ENCODE peak calls at places on chromosome 18, in seven cellular contexts. One of them, this sample, is unnamed.

GRCh38 chr18:47975701-47976100 is 45.2 kb upstream of the SMAD2 start:
- DNase-seq in dorsolateral prefrontal cortex: no peak
- DNase-seq in CD8-positive, alpha-beta memory T cell: no peak
- DNase-seq in gastrocnemius medialis: no peak
- DNase-seq in stomach: no peak
- DNase-seq in lower lobe of right lung: no peak
- DNase-seq in coronary artery: no peak
- DNase-seq in this sample: no peak

GRCh38 chr18:55502346-55502710 is 85.7 kb downstream of the TCF4 start:
- DNase-seq in dorsolateral prefrontal cortex: no peak
- DNase-seq in CD8-positive, alpha-beta memory T cell: no peak
- DNase-seq in gastrocnemius medialis: no peak
- DNase-seq in stomach: no peak
- DNase-seq in lower lobe of right lung: no peak
- DNase-seq in coronary artery: no peak
- DNase-seq in this sample: no peak

GRCh38 chr18:41226186-41226585 is 728.8 kb upstream of the PIK3C3 start:
- DNase-seq in dorsolateral prefrontal cortex: no peak
- DNase-seq in CD8-positive, alpha-beta memory T cell: no peak
- DNase-seq in gastrocnemius medialis: no peak
- DNase-seq in stomach: no peak
- DNase-seq in lower lobe of right lung: no peak
- DNase-seq in coronary artery: no peak
- DNase-seq in this sample: no peak

GRCh38 chr18:80104364-80104779 is 4.7 kb upstream of the ADNP2 start:
- DNase-seq in dorsolateral prefrontal cortex: no peak
- DNase-seq in CD8-positive, alpha-beta memory T cell: no peak
- DNase-seq in gastrocnemius medialis: no peak
- DNase-seq in stomach: no peak
- DNase-seq in lower lobe of right lung: no peak
- DNase-seq in coronary artery: no peak
- DNase-seq in this sample: no peak

GRCh38 chr18:13272411-13272810 is 53.9 kb downstream of the LDLRAD4 start:
- DNase-seq in dorsolateral prefrontal cortex: no peak
- DNase-seq in CD8-positive, alpha-beta memory T cell: no peak
- DNase-seq in gastrocnemius medialis: no peak
- DNase-seq in stomach: no peak
- DNase-seq in lower lobe of right lung: no peak
- DNase-seq in coronary artery: no peak
- DNase-seq in this sample: no peak

GRCh38 chr18:13179566-13180113 is 38.9 kb upstream of the LDLRAD4 start:
- DNase-seq in dorsolateral prefrontal cortex: no peak
- DNase-seq in CD8-positive, alpha-beta memory T cell: no peak
- DNase-seq in gastrocnemius medialis: no peak
- DNase-seq in stomach: no peak
- DNase-seq in lower lobe of right lung: no peak
- DNase-seq in coronary artery: no peak
- DNase-seq in this sample: no peak

GRCh38 chr18:55762424-55762823 is 174.4 kb upstream of the TCF4 start:
- DNase-seq in dorsolateral prefrontal cortex: no peak
- DNase-seq in CD8-positive, alpha-beta memory T cell: no peak
- DNase-seq in gastrocnemius medialis: no peak
- DNase-seq in stomach: no peak
- DNase-seq in lower lobe of right lung: no peak
- DNase-seq in coronary artery: no peak
- DNase-seq in this sample: no peak

GRCh38 chr18:43303376-43303775 is 26.1 kb upstream of the SYT4 start:
- DNase-seq in dorsolateral prefrontal cortex: no peak
- DNase-seq in CD8-positive, alpha-beta memory T cell: no peak
- DNase-seq in gastrocnemius medialis: no peak
- DNase-seq in stomach: no peak
- DNase-seq in lower lobe of right lung: no peak
- DNase-seq in coronary artery: no peak
- DNase-seq in this sample: no peak

GRCh38 chr18:666628-667027 is 9.2 kb downstream of the TYMS start:
- DNase-seq in dorsolateral prefrontal cortex: no peak
- DNase-seq in CD8-positive, alpha-beta memory T cell: no peak
- DNase-seq in gastrocnemius medialis: no peak
- DNase-seq in stomach: no peak
- DNase-seq in lower lobe of right lung: no peak
- DNase-seq in coronary artery: no peak
- DNase-seq in this sample: no peak

GRCh38 chr18:79940814-79941472 is 10.5 kb downstream of the SLC66A2 start:
- DNase-seq in dorsolateral prefrontal cortex: peak; percentile 25
- DNase-seq in CD8-positive, alpha-beta memory T cell: no peak
- DNase-seq in gastrocnemius medialis: peak; percentile 8
- DNase-seq in stomach: peak; percentile 23
- DNase-seq in lower lobe of right lung: peak; percentile 32
- DNase-seq in coronary artery: peak; percentile 41
- DNase-seq in this sample: no peak

GRCh38 chr18:57771626-57772025 is 31.5 kb downstream of the ATP8B1 start:
- DNase-seq in dorsolateral prefrontal cortex: no peak
- DNase-seq in CD8-positive, alpha-beta memory T cell: no peak
- DNase-seq in gastrocnemius medialis: no peak
- DNase-seq in stomach: no peak
- DNase-seq in lower lobe of right lung: no peak
- DNase-seq in coronary artery: no peak
- DNase-seq in this sample: no peak

GRCh38 chr18:75727479-75727878 is 300.0 kb upstream of the SMIM21 start:
- DNase-seq in dorsolateral prefrontal cortex: peak; percentile 37
- DNase-seq in CD8-positive, alpha-beta memory T cell: no peak
- DNase-seq in gastrocnemius medialis: no peak
- DNase-seq in stomach: no peak
- DNase-seq in lower lobe of right lung: no peak
- DNase-seq in coronary artery: no peak
- DNase-seq in this sample: peak; percentile 41

GRCh38 chr18:74899554-74899953 is 301.9 kb downstream of the ZNF407 start:
- DNase-seq in dorsolateral prefrontal cortex: no peak
- DNase-seq in CD8-positive, alpha-beta memory T cell: no peak
- DNase-seq in gastrocnemius medialis: peak; percentile 20
- DNase-seq in stomach: peak; percentile 40
- DNase-seq in lower lobe of right lung: peak; percentile 59
- DNase-seq in coronary artery: no peak
- DNase-seq in this sample: no peak

GRCh38 chr18:30385684-30386083 is 656.9 kb downstream of the DSC3 start:
- DNase-seq in dorsolateral prefrontal cortex: no peak
- DNase-seq in CD8-positive, alpha-beta memory T cell: no peak
- DNase-seq in gastrocnemius medialis: no peak
- DNase-seq in stomach: no peak
- DNase-seq in lower lobe of right lung: no peak
- DNase-seq in coronary artery: no peak
- DNase-seq in this sample: no peak

GRCh38 chr18:76765649-76766048 is 56.7 kb upstream of the ZNF236 start:
- DNase-seq in dorsolateral prefrontal cortex: no peak
- DNase-seq in CD8-positive, alpha-beta memory T cell: no peak
- DNase-seq in gastrocnemius medialis: no peak
- DNase-seq in stomach: no peak
- DNase-seq in lower lobe of right lung: no peak
- DNase-seq in coronary artery: no peak
- DNase-seq in this sample: no peak

GRCh38 chr18:55868909-55869308 is 280.9 kb upstream of the TCF4 start:
- DNase-seq in dorsolateral prefrontal cortex: no peak
- DNase-seq in CD8-positive, alpha-beta memory T cell: no peak
- DNase-seq in gastrocnemius medialis: no peak
- DNase-seq in stomach: no peak
- DNase-seq in lower lobe of right lung: no peak
- DNase-seq in coronary artery: no peak
- DNase-seq in this sample: no peak

GRCh38 chr18:11654736-11655604 is 34.1 kb upstream of the GNAL start:
- DNase-seq in dorsolateral prefrontal cortex: peak; percentile 52
- DNase-seq in CD8-positive, alpha-beta memory T cell: no peak
- DNase-seq in gastrocnemius medialis: peak; percentile 20
- DNase-seq in stomach: peak; percentile 66
- DNase-seq in lower lobe of right lung: peak; percentile 70
- DNase-seq in coronary artery: no peak
- DNase-seq in this sample: peak; percentile 21

GRCh38 chr18:39862341-39862740 is 2092.7 kb upstream of the PIK3C3 start:
- DNase-seq in dorsolateral prefrontal cortex: no peak
- DNase-seq in CD8-positive, alpha-beta memory T cell: no peak
- DNase-seq in gastrocnemius medialis: no peak
- DNase-seq in stomach: no peak
- DNase-seq in lower lobe of right lung: no peak
- DNase-seq in coronary artery: no peak
- DNase-seq in this sample: no peak

GRCh38 chr18:55522011-55522410 is 66.0 kb downstream of the TCF4 start:
- DNase-seq in dorsolateral prefrontal cortex: no peak
- DNase-seq in CD8-positive, alpha-beta memory T cell: no peak
- DNase-seq in gastrocnemius medialis: no peak
- DNase-seq in stomach: no peak
- DNase-seq in lower lobe of right lung: no peak
- DNase-seq in coronary artery: no peak
- DNase-seq in this sample: no peak

DNA sequence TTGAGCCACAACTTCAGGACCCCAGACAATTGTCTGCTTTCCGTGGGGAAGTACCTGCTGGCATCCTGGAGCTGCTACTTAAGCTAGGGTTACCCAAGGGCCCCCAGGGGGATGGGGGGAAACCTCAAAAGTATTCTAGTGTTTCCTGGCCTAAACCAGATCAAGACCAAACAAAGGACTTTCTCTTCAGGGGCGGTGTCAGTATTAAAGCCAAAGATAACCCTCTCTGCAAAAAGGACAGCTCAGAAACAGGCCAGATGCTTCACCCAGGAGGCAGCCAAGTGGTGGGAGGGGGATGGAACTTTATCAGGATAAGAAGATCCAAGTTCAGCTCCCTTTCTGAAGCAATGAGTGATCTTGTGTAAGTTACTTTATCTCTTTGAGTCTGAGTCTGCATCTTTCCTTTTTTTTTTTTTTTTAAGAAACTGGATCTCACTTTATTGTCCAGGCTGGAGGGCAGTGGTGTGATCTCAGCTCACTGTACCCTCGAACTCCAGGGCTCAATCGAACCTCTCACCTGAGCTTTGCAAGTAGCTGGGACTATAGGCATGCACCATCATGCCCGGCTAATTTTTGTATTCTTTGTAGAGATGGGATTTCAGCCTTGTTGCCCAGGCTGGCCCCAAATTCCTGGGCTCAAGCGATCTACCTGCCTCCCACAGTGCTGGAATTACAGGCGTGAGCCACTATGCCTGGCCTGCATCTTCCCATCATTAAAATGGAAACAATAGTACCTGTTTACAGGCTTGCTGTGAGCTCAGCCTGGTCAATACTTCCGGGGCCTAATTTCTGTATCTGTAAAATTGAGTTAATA is 151.8 kb upstream of the PTPRM start:
- DNase-seq in dorsolateral prefrontal cortex: no peak
- DNase-seq in CD8-positive, alpha-beta memory T cell: no peak
- DNase-seq in gastrocnemius medialis: peak; percentile 16
- DNase-seq in stomach: no peak
- DNase-seq in lower lobe of right lung: no peak
- DNase-seq in coronary artery: no peak
- DNase-seq in this sample: no peak
- H3K27ac ChIP-seq in dorsolateral prefrontal cortex: no peak overlapping the region
- H3K27ac ChIP-seq in CD8-positive, alpha-beta memory T cell: no peak overlapping the region
- H3K27ac ChIP-seq in gastrocnemius medialis: peak overlapping the region; percentile 36
- H3K27ac ChIP-seq in stomach: no peak overlapping the region
- H3K27ac ChIP-seq in lower lobe of right lung: peak overlapping the region; percentile 39
- H3K27ac ChIP-seq in coronary artery: no peak overlapping the region
- H3K27ac ChIP-seq in this sample: no peak overlapping the region

GRCh38 chr18:23207994-23208393 is 72.7 kb downstream of the CABLES1 start:
- DNase-seq in dorsolateral prefrontal cortex: no peak
- DNase-seq in CD8-positive, alpha-beta memory T cell: peak; percentile 8
- DNase-seq in gastrocnemius medialis: no peak
- DNase-seq in stomach: no peak
- DNase-seq in lower lobe of right lung: no peak
- DNase-seq in coronary artery: no peak
- DNase-seq in this sample: peak; percentile 52

GRCh38 chr18:23209031-23209430 is 73.7 kb downstream of the CABLES1 start:
- DNase-seq in dorsolateral prefrontal cortex: no peak
- DNase-seq in CD8-positive, alpha-beta memory T cell: no peak
- DNase-seq in gastrocnemius medialis: no peak
- DNase-seq in stomach: no peak
- DNase-seq in lower lobe of right lung: no peak
- DNase-seq in coronary artery: no peak
- DNase-seq in this sample: no peak

GRCh38 chr18:23205980-23206379 is 70.7 kb downstream of the CABLES1 start:
- DNase-seq in dorsolateral prefrontal cortex: no peak
- DNase-seq in CD8-positive, alpha-beta memory T cell: peak; percentile 22
- DNase-seq in gastrocnemius medialis: no peak
- DNase-seq in stomach: no peak
- DNase-seq in lower lobe of right lung: no peak
- DNase-seq in coronary artery: no peak
- DNase-seq in this sample: no peak

GRCh38 chr18:23208600-23208999 is 73.3 kb downstream of the CABLES1 start:
- DNase-seq in dorsolateral prefrontal cortex: no peak
- DNase-seq in CD8-positive, alpha-beta memory T cell: peak; percentile 1
- DNase-seq in gastrocnemius medialis: no peak
- DNase-seq in stomach: no peak
- DNase-seq in lower lobe of right lung: no peak
- DNase-seq in coronary artery: no peak
- DNase-seq in this sample: no peak

GRCh38 chr18:23207191-23207955 is 72.1 kb downstream of the CABLES1 start:
- DNase-seq in dorsolateral prefrontal cortex: no peak
- DNase-seq in CD8-positive, alpha-beta memory T cell: peak; percentile 41
- DNase-seq in gastrocnemius medialis: no peak
- DNase-seq in stomach: peak; percentile 30
- DNase-seq in lower lobe of right lung: no peak
- DNase-seq in coronary artery: no peak
- DNase-seq in this sample: no peak
- H3K27ac ChIP-seq in dorsolateral prefrontal cortex: peak overlapping the region; percentile 46
- H3K27ac ChIP-seq in CD8-positive, alpha-beta memory T cell: no peak overlapping the region
- H3K27ac ChIP-seq in gastrocnemius medialis: no peak overlapping the region
- H3K27ac ChIP-seq in stomach: peak overlapping the region; percentile 9
- H3K27ac ChIP-seq in lower lobe of right lung: no peak overlapping the region
- H3K27ac ChIP-seq in coronary artery: no peak overlapping the region
- H3K27ac ChIP-seq in this sample: peak overlapping the region; percentile 87

DNA sequence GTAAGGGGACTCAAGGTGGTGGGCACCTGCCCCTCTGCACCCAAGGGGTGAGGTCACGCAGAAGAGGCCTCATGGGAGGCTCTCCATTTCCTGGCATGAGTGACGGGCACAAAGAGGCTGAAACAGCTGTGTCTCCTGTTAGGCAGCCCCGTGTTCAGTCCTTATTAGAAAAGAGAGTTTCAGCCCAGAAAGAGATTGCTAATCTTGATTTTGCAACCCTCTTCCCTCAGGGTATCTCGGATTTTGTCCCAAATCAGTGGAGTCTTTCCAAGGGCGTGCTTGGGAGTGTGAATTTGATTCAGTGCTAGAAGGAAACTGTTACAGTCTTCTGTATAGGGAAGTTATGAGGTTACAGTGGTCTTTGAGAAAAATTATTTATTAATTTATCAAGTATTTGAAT is 10.4 kb downstream of the TNFRSF11A start:
- DNase-seq in dorsolateral prefrontal cortex: no peak
- DNase-seq in CD8-positive, alpha-beta memory T cell: no peak
- DNase-seq in gastrocnemius medialis: no peak
- DNase-seq in stomach: no peak
- DNase-seq in lower lobe of right lung: no peak
- DNase-seq in coronary artery: no peak
- DNase-seq in this sample: no peak
- H3K27ac ChIP-seq in dorsolateral prefrontal cortex: no peak overlapping the region
- H3K27ac ChIP-seq in CD8-positive, alpha-beta memory T cell: no peak overlapping the region
- H3K27ac ChIP-seq in gastrocnemius medialis: no peak overlapping the region
- H3K27ac ChIP-seq in stomach: no peak overlapping the region
- H3K27ac ChIP-seq in lower lobe of right lung: no peak overlapping the region
- H3K27ac ChIP-seq in coronary artery: no peak overlapping the region
- H3K27ac ChIP-seq in this sample: no peak overlapping the region

DNA sequence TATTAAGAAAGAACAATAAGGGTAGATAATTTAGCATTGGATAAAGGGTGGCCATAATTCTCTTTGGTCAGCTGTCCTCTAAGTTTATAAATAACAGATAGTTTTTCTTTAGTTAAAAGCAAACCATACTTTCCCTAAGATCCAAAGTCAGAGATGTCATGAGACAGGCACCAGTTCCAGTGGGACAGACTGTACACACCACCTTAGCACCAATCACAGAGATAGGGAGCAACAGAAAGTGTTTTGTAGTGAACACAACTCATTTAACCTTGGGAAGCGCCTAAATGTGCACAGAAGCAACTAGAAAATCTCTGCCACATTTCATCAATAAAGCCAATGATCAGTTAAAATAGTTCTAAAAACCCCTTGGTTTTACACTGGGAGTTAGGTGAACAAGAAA is 186.8 kb upstream of the SMAD7 start:
- DNase-seq in dorsolateral prefrontal cortex: no peak
- DNase-seq in CD8-positive, alpha-beta memory T cell: no peak
- DNase-seq in gastrocnemius medialis: no peak
- DNase-seq in stomach: no peak
- DNase-seq in lower lobe of right lung: no peak
- DNase-seq in coronary artery: no peak
- DNase-seq in this sample: no peak
- H3K27ac ChIP-seq in dorsolateral prefrontal cortex: no peak overlapping the region
- H3K27ac ChIP-seq in CD8-positive, alpha-beta memory T cell: no peak overlapping the region
- H3K27ac ChIP-seq in gastrocnemius medialis: no peak overlapping the region
- H3K27ac ChIP-seq in stomach: no peak overlapping the region
- H3K27ac ChIP-seq in lower lobe of right lung: no peak overlapping the region
- H3K27ac ChIP-seq in coronary artery: no peak overlapping the region
- H3K27ac ChIP-seq in this sample: no peak overlapping the region

This sample was measured in caudate nucleus.